ENCODE peak calls at places on chromosomes 7 and 10, in five cellular contexts. F is activated CD4-positive, CD25-positive, alpha-beta regulatory T cell treated with anti-CD3 and anti-CD28 coated beads, Interleukin-2, amount 50 U/mL, for 72 hours; P is NCI-H1417; J is stimulated activated CD8-positive, alpha-beta memory T cell treated with anti-CD3 and anti-CD28 coated beads, Interleukin-2, amount 100 ng/mL, for 1 hour; M is AG04450. O is an unnamed sample.

GRCh38 chr10:62186999-62187695 is 81.5 kb downstream of the RTKN2 start:
- DNase-seq in F (no peak), P (no peak), J (no peak), M (no peak), O (no peak)

GRCh38 chr10:102853944-102854694 is at the start of gene BORCS7:
- DNase-seq in F (peak), P (peak), J (peak), M (peak), O (peak)

GRCh38 chr10:87578160-87578559 is 73.5 kb downstream of the MINPP1 start:
- DNase-seq in F (no peak), P (no peak), J (no peak), M (no peak), O (no peak)

GRCh38 chr7:2222516-2222915 is 10.2 kb downstream of the MAD1L1 start:
- DNase-seq in F (no peak), P (no peak), J (no peak), M (no peak), O (no peak)

GRCh38 chr7:55369427-55369826 is 4.3 kb downstream of the LANCL2 start:
- DNase-seq in F (no peak), P (no peak), J (no peak), M (peak), O (peak)

GRCh38 chr7:133344275-133344674 is 91.4 kb downstream of the EXOC4 start:
- DNase-seq in F (no peak), P (peak), J (no peak), M (no peak), O (no peak)

GRCh38 chr10:109978481-109978880 is 29.3 kb upstream of the ADD3 start:
- DNase-seq in F (peak), P (no peak), J (peak), M (no peak), O (peak)

GRCh38 chr7:149719050-149719899 is 54.1 kb downstream of the ZNF467 start:
- DNase-seq in F (no peak), P (no peak), J (no peak), M (peak), O (peak)

O was measured in fibroblast of the conjunctiva.